ENCODE peak calls at places on chromosome 12, in nine cellular contexts. W is heart left ventricle, N is fibroblast of mammary gland, Y is fibroblast of lung, A is psoas muscle, B is endothelial cell of umbilical vein, F is testis, X is WTC11, E is cardiac fibroblast. C is an unnamed sample.

GRCh38 chr12:114974333-114974732 is 290.4 kb upstream of the TBX3 start:
- DNase-seq in F (no peak), W (no peak), N (no peak), B (no peak), X (no peak), A (no peak), E (no peak), Y (no peak), C (no peak)

GRCh38 chr12:124938606-124939427 is 24.4 kb upstream of the UBC start:
- DNase-seq in B (peak; percentile 91), X (peak; percentile 44), A (peak; percentile 56), W (peak; percentile 59), Y (peak; percentile 86), F (peak; percentile 81), N (peak; percentile 91), E (peak; percentile 95), C (peak; percentile 83)

GRCh38 chr12:54587315-54587821 is 1.1 kb downstream of the PPP1R1A start:
- DNase-seq in N (no peak), X (no peak), W (peak; percentile 72), A (peak; percentile 44), F (peak; percentile 28), E (no peak), B (no peak), Y (no peak), C (no peak)

GRCh38 chr12:65603428-65604351 is 220.6 kb upstream of the HMGA2 start:
- DNase-seq in B (peak; percentile 82), A (no peak), Y (peak; percentile 98), N (peak; percentile 94), F (peak; percentile 21), E (peak; percentile 97), X (no peak), W (peak; percentile 37), C (no peak)

GRCh38 chr12:101594700-101595099 is at the start of gene MYBPC1:
- DNase-seq in X (no peak), N (no peak), F (no peak), A (no peak), E (no peak), B (no peak), Y (no peak), W (no peak), C (no peak)

GRCh38 chr12:112809684-112810083 is 18.1 kb downstream of the RPH3A start:
- DNase-seq in N (no peak), Y (no peak), E (no peak), A (no peak), F (no peak), W (no peak), X (no peak), B (no peak), C (no peak)

GRCh38 chr12:56007148-56007891 is 10.2 kb downstream of the SUOX start:
- DNase-seq in Y (peak; percentile 86), X (peak; percentile 92), A (peak; percentile 89), F (peak; percentile 94), B (peak; percentile 67), E (peak; percentile 84), W (peak; percentile 94), N (peak; percentile 78), C (peak; percentile 92)

GRCh38 chr12:2248087-2248900 is 195.5 kb downstream of the CACNA1C start:
- DNase-seq in N (peak; percentile 33), X (no peak), B (no peak), Y (peak; percentile 64), A (no peak), E (peak; percentile 25), W (peak; percentile 45), F (no peak), C (no peak)

GRCh38 chr12:120847392-120848157 is 56.6 kb downstream of the SPPL3 start:
- DNase-seq in E (peak; percentile 35), X (no peak), W (no peak), A (no peak), B (no peak), N (peak; percentile 36), F (no peak), Y (no peak), C (no peak)

GRCh38 chr12:6834873-6835272 is 5.9 kb upstream of the GNB3 start:
- DNase-seq in F (no peak), B (no peak), A (no peak), N (no peak), Y (no peak), E (no peak), W (no peak), X (no peak), C (peak; percentile 11)

GRCh38 chr12:76503957-76504356 is 55.6 kb downstream of the OSBPL8 start:
- DNase-seq in N (no peak), F (no peak), E (no peak), A (no peak), W (no peak), Y (no peak), B (no peak), X (no peak), C (no peak)

GRCh38 chr12:92602476-92602875 is 100.3 kb upstream of the PLEKHG7 start:
- DNase-seq in X (no peak), Y (peak; percentile 84), N (peak; percentile 92), F (no peak), B (peak; percentile 41), W (no peak), E (peak; percentile 99), A (no peak), C (no peak)

GRCh38 chr12:91138337-91138905 is 27.1 kb upstream of the LUM start:
- DNase-seq in B (peak; percentile 48), N (no peak), F (peak; percentile 22), X (no peak), E (no peak), A (no peak), Y (peak; percentile 23), W (no peak), C (no peak)

GRCh38 chr12:127107744-127108143 is 1159.2 kb upstream of the TMEM132C start:
- DNase-seq in W (no peak), E (no peak), F (no peak), X (no peak), N (no peak), Y (no peak), B (no peak), A (no peak), C (no peak)

GRCh38 chr12:124567035-124567672 is at the start of gene NCOR2:
- DNase-seq in X (no peak), B (no peak), Y (no peak), W (no peak), E (no peak), F (no peak), A (peak; percentile 51), N (no peak), C (peak; percentile 50)

GRCh38 chr12:113392988-113393579 is 10.6 kb downstream of the SDS start:
- DNase-seq in B (no peak), A (peak; percentile 43), N (peak; percentile 31), X (peak; percentile 94), E (peak; percentile 49), W (no peak), Y (peak; percentile 8), F (peak; percentile 83), C (peak; percentile 39)

GRCh38 chr12:83827860-83828259 is 1084.7 kb downstream of the SLC6A15 start:
- DNase-seq in E (no peak), N (peak; percentile 27), X (peak; percentile 58), W (no peak), A (no peak), Y (no peak), B (no peak), F (peak; percentile 81), C (peak; percentile 39)

GRCh38 chr12:123937707-123938600 is 34.7 kb downstream of the CCDC92 start:
- DNase-seq in F (no peak), A (no peak), N (no peak), W (no peak), X (no peak), B (no peak), E (no peak), Y (peak; percentile 25), C (no peak)

GRCh38 chr12:116761499-116761898 is 23.4 kb downstream of the RNFT2 start:
- DNase-seq in E (no peak), X (no peak), B (no peak), N (no peak), Y (no peak), F (no peak), W (no peak), A (no peak), C (no peak)

GRCh38 chr12:76952995-76953394 is 74.2 kb upstream of the CSRP2 start:
- DNase-seq in A (no peak), F (no peak), E (no peak), Y (no peak), W (no peak), B (no peak), N (no peak), X (no peak), C (peak; percentile 13)

GRCh38 chr12:42588981-42589464 is 523 bp downstream of the PRICKLE1 start:
- DNase-seq in W (peak; percentile 54), Y (no peak), F (peak; percentile 46), X (peak; percentile 73), B (peak; percentile 55), N (no peak), E (peak; percentile 41), A (peak; percentile 38), C (peak; percentile 61)
- TF ChIP-seq CTCF in W (peak; percentile 62), Y (peak; percentile 42), F (no peak), X (no peak), B (peak; percentile 34), N (peak; percentile 54), E (peak; percentile 51), A (peak; percentile 52), C (peak; percentile 97)

GRCh38 chr12:17928708-17929366 is 161.2 kb downstream of the RERGL start:
- DNase-seq in A (no peak), Y (peak; percentile 84), F (no peak), X (no peak), B (peak; percentile 90), W (no peak), N (peak; percentile 72), E (peak; percentile 90), C (no peak)
- TF ChIP-seq CTCF in A (no peak), Y (no peak), F (no peak), X (no peak), B (peak; percentile 19), W (no peak), N (peak; percentile 23), E (peak; percentile 26), C (no peak)

DNA sequence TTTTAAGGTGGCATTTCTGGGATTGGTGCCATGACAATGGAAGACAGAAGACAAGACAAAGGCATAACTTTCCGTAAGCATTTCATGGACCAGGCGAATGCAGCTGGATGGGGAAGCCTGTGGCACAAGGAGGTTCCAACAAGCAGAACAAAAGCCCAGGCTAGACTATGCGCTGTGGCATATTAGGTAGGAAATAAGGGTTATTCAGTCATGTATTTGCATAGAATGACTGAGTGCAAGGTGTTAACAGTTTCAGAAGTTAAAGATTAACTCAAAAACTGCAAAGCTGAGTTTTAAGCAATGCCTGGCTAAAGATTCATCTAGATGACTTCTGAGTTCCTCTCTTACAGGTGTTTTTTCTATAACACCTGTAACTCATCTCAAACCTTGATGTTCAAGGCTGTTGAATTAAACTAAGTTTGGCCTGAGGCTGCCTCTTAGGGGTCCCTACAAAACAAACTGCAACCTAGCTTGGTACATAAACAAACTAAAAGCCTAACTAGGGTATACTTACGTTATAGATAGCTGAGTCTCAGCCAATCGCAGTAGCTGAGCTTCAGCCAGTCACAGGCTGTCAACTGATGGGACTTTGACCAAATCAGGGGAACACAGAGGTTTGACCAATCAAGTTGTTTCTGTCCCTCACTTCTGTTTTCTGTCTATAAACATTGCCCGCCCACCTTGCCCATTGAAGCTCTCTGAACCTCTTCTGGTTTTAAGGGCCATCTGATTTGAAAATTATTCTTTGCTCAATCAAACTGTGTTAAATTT is 52.2 kb upstream of the PLBD1 start:
- DNase-seq in Y (no peak), W (no peak), X (no peak), A (no peak), N (no peak), E (no peak), F (no peak), B (no peak), C (no peak)
- TF ChIP-seq CTCF in Y (no peak), W (no peak), X (no peak), A (no peak), N (no peak), E (no peak), F (no peak), B (no peak), C (no peak)

GRCh38 chr12:47881041-47881440 is 23.8 kb downstream of the VDR start:
- DNase-seq in N (peak; percentile 25), F (no peak), A (no peak), Y (no peak), W (no peak), E (no peak), B (no peak), X (no peak), C (no peak)
- TF ChIP-seq CTCF in N (no peak), F (no peak), A (no peak), Y (no peak), W (no peak), E (no peak), B (no peak), X (no peak), C (no peak)